ENCODE peak calls at places on chromosomes 4 and X, in six cellular contexts. One of them, this sample, is unnamed.

GRCh38 chr4:118968006-118968405 is 79.4 kb downstream of the SYNPO2 start:
- DNase-seq in K562: no peak
- DNase-seq in SK-N-SH: no peak
- DNase-seq in IMR-90: peak; percentile 87
- DNase-seq in GM12878: peak; percentile 67
- DNase-seq in HepG2: no peak
- DNase-seq in this sample: no peak

GRCh38 chrX:72620550-72621145 is 48.0 kb upstream of the HDAC8 start:
- DNase-seq in K562: peak; percentile 46
- DNase-seq in SK-N-SH: no peak
- DNase-seq in IMR-90: peak; percentile 89
- DNase-seq in GM12878: no peak
- DNase-seq in HepG2: peak; percentile 2
- DNase-seq in this sample: peak; percentile 94

GRCh38 chrX:2879670-2880069 is 49.5 kb downstream of the ARSD start:
- DNase-seq in K562: no peak
- DNase-seq in SK-N-SH: no peak
- DNase-seq in IMR-90: no peak
- DNase-seq in GM12878: no peak
- DNase-seq in HepG2: no peak
- DNase-seq in this sample: no peak

GRCh38 chrX:124504106-124504983 is 158.0 kb downstream of the SH2D1A start:
- DNase-seq in K562: no peak
- DNase-seq in SK-N-SH: no peak
- DNase-seq in IMR-90: no peak
- DNase-seq in GM12878: peak; percentile 36
- DNase-seq in HepG2: no peak
- DNase-seq in this sample: no peak

GRCh38 chr4:174591243-174592021 is 69.1 kb upstream of the HPGD start:
- DNase-seq in K562: no peak
- DNase-seq in SK-N-SH: no peak
- DNase-seq in IMR-90: no peak
- DNase-seq in GM12878: no peak
- DNase-seq in HepG2: no peak
- DNase-seq in this sample: no peak

GRCh38 chrX:9851890-9852289 is 65.7 kb downstream of the SHROOM2 start:
- DNase-seq in K562: no peak
- DNase-seq in SK-N-SH: no peak
- DNase-seq in IMR-90: no peak
- DNase-seq in GM12878: no peak
- DNase-seq in HepG2: no peak
- DNase-seq in this sample: no peak

GRCh38 chrX:20059467-20060128 is 57.1 kb downstream of the MAP7D2 start:
- DNase-seq in K562: no peak
- DNase-seq in SK-N-SH: no peak
- DNase-seq in IMR-90: no peak
- DNase-seq in GM12878: no peak
- DNase-seq in HepG2: no peak
- DNase-seq in this sample: no peak

GRCh38 chrX:46203115-46203514 is 342.1 kb downstream of the ZNF674 start:
- DNase-seq in K562: no peak
- DNase-seq in SK-N-SH: no peak
- DNase-seq in IMR-90: no peak
- DNase-seq in GM12878: no peak
- DNase-seq in HepG2: no peak
- DNase-seq in this sample: no peak

GRCh38 chr4:127370495-127371069 is 262.2 kb upstream of the INTU start:
- DNase-seq in K562: no peak
- DNase-seq in SK-N-SH: no peak
- DNase-seq in IMR-90: peak; percentile 1
- DNase-seq in GM12878: no peak
- DNase-seq in HepG2: no peak
- DNase-seq in this sample: no peak

GRCh38 chrX:72309297-72310071 is 3.8 kb upstream of the CITED1 start:
- DNase-seq in K562: no peak
- DNase-seq in SK-N-SH: no peak
- DNase-seq in IMR-90: no peak
- DNase-seq in GM12878: no peak
- DNase-seq in HepG2: no peak
- DNase-seq in this sample: no peak

GRCh38 chrX:8433296-8434094 is 31.1 kb upstream of the VCX3B start:
- DNase-seq in K562: no peak
- DNase-seq in SK-N-SH: no peak
- DNase-seq in IMR-90: no peak
- DNase-seq in GM12878: no peak
- DNase-seq in HepG2: no peak
- DNase-seq in this sample: no peak

GRCh38 chrX:50469206-50469605 is 1.4 kb downstream of the DGKK start:
- DNase-seq in K562: no peak
- DNase-seq in SK-N-SH: peak; percentile 41
- DNase-seq in IMR-90: no peak
- DNase-seq in GM12878: no peak
- DNase-seq in HepG2: no peak
- DNase-seq in this sample: no peak
- TF ChIP-seq SMC3 in K562: no peak
- TF ChIP-seq SMC3 in SK-N-SH: no peak
- TF ChIP-seq SMC3 in IMR-90: no peak
- TF ChIP-seq SMC3 in GM12878: no peak
- TF ChIP-seq SMC3 in HepG2: no peak
- TF ChIP-seq SMC3 in this sample: no peak

DNA sequence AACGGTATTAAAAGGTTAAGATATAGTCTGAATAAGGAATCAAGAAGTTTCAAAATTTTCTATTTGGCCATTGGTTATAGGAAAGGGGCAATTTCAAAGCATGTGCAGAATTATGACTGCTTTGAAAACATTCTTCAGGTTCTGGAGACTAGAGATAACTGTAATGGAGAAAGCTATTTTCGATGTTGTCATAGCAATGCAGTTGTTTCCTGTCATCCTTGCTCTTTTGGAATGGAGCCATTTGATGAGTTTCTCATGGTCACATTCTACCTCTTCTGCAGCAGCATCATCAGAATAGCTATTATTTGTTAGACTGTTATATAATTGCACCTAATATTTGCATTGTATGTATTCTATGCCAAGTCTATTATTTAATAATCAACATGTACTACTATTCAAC is 368.2 kb upstream of the NR3C2 start:
- DNase-seq in K562: no peak
- DNase-seq in SK-N-SH: no peak
- DNase-seq in IMR-90: no peak
- DNase-seq in GM12878: no peak
- DNase-seq in HepG2: no peak
- DNase-seq in this sample: no peak
- TF ChIP-seq SMC3 in K562: no peak
- TF ChIP-seq SMC3 in SK-N-SH: no peak
- TF ChIP-seq SMC3 in IMR-90: no peak
- TF ChIP-seq SMC3 in GM12878: no peak
- TF ChIP-seq SMC3 in HepG2: no peak
- TF ChIP-seq SMC3 in this sample: no peak

DNA sequence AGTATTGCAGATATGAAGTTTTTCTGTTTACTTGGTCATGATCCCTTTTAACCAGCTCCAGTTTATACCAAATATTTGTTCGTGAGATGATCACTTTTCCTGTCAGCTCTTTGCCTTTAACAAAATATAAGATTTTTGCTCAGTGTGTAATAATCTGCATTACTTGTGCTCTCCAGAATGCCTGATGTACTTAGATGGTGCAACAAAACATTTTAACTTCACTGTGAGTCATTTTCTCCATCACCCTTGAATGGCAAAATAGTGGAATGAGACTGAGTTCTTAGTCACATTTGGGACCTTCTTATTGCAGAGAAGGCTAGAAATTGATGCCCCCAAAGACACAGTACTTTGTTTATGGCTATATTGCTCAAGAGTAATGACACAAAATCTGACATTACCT is 252.0 kb downstream of the FRMPD4 start:
- DNase-seq in K562: no peak
- DNase-seq in SK-N-SH: no peak
- DNase-seq in IMR-90: peak; percentile 52
- DNase-seq in GM12878: no peak
- DNase-seq in HepG2: no peak
- DNase-seq in this sample: no peak
- TF ChIP-seq SMC3 in K562: no peak
- TF ChIP-seq SMC3 in SK-N-SH: no peak
- TF ChIP-seq SMC3 in IMR-90: no peak
- TF ChIP-seq SMC3 in GM12878: no peak
- TF ChIP-seq SMC3 in HepG2: no peak
- TF ChIP-seq SMC3 in this sample: no peak

GRCh38 chr4:81096566-81096965 is 66.1 kb downstream of the BMP3 start:
- DNase-seq in K562: no peak
- DNase-seq in SK-N-SH: no peak
- DNase-seq in IMR-90: no peak
- DNase-seq in GM12878: no peak
- DNase-seq in HepG2: no peak
- DNase-seq in this sample: no peak
- TF ChIP-seq SMC3 in K562: no peak
- TF ChIP-seq SMC3 in SK-N-SH: no peak
- TF ChIP-seq SMC3 in IMR-90: no peak
- TF ChIP-seq SMC3 in GM12878: no peak
- TF ChIP-seq SMC3 in HepG2: no peak
- TF ChIP-seq SMC3 in this sample: no peak

GRCh38 chr4:128525939-128526630 is 238.5 kb upstream of the PGRMC2 start:
- DNase-seq in K562: no peak
- DNase-seq in SK-N-SH: no peak
- DNase-seq in IMR-90: peak; percentile 78
- DNase-seq in GM12878: no peak
- DNase-seq in HepG2: no peak
- DNase-seq in this sample: no peak

GRCh38 chr4:128527356-128527755 is 239.7 kb upstream of the PGRMC2 start:
- DNase-seq in K562: no peak
- DNase-seq in SK-N-SH: no peak
- DNase-seq in IMR-90: no peak
- DNase-seq in GM12878: no peak
- DNase-seq in HepG2: no peak
- DNase-seq in this sample: no peak

GRCh38 chr4:128525387-128525786 is 237.8 kb upstream of the PGRMC2 start:
- DNase-seq in K562: peak; percentile 23
- DNase-seq in SK-N-SH: no peak
- DNase-seq in IMR-90: peak; percentile 49
- DNase-seq in GM12878: no peak
- DNase-seq in HepG2: no peak
- DNase-seq in this sample: no peak

GRCh38 chr4:128528177-128528576 is 240.6 kb upstream of the PGRMC2 start:
- DNase-seq in K562: no peak
- DNase-seq in SK-N-SH: no peak
- DNase-seq in IMR-90: no peak
- DNase-seq in GM12878: no peak
- DNase-seq in HepG2: no peak
- DNase-seq in this sample: no peak

DNA sequence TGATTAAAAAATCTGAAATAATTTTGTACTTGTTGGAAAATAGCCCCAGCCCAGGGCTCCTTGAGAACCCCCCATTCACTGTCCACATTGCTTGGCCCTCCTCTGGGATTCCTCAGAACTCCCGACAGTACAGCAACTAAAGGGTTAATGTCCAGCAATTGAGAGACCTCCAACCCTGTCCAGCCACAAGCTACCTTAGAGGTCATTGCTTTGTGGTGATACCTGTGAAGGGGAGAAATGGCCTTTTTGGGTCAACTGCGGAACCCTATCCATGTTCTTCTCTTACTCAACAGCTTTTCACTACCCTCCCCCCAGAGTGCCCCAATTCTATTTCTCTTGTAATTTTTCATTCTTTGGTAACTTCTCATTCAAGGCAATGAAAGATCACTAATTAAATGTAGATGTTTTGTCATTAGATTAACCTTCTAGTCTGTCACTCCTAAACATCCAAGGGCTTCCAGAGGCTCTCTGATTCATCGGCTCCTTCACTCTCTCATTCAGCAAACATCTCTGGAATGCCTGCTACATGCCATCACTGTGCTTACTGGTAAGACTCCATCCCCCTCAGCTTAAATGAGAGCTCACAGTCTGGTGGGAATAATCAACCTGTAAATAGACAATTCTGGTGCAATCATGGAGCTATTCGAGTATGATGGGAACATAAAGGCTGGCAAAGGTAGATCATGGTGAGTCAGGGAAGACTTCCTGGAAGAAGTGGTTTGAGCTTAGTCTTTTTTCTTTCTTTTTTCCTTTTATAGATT is 241.4 kb upstream of the PGRMC2 start:
- DNase-seq in K562: no peak
- DNase-seq in SK-N-SH: no peak
- DNase-seq in IMR-90: peak; percentile 99
- DNase-seq in GM12878: no peak
- DNase-seq in HepG2: peak; percentile 58
- DNase-seq in this sample: peak; percentile 78
- TF ChIP-seq SMC3 in K562: no peak
- TF ChIP-seq SMC3 in SK-N-SH: no peak
- TF ChIP-seq SMC3 in IMR-90: no peak
- TF ChIP-seq SMC3 in GM12878: no peak
- TF ChIP-seq SMC3 in HepG2: no peak
- TF ChIP-seq SMC3 in this sample: peak; percentile 44

DNA sequence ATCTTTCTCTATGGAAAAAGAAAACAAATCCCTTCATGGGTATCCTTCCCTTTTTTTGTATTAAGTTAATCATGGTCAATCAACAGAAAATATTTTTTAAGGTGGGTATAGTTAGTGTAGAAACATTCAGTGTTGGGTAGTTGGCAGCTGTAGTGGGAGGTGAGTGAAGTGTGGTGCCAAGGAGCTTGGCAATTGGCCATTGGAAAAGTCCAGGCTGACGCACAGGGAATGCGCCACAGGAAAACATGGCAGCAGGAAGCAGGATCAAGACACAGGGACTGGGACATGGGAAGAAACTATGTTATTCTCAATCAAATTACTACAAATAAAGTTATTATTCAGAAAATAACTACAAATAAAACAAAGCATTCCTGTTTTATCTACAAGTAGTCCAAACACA is 20.0 kb downstream of the PALLD start:
- DNase-seq in K562: no peak
- DNase-seq in SK-N-SH: no peak
- DNase-seq in IMR-90: no peak
- DNase-seq in GM12878: no peak
- DNase-seq in HepG2: no peak
- DNase-seq in this sample: no peak
- TF ChIP-seq SMC3 in K562: no peak
- TF ChIP-seq SMC3 in SK-N-SH: no peak
- TF ChIP-seq SMC3 in IMR-90: no peak
- TF ChIP-seq SMC3 in GM12878: no peak
- TF ChIP-seq SMC3 in HepG2: no peak
- TF ChIP-seq SMC3 in this sample: no peak

GRCh38 chr4:53055274-53055673 is 193.2 kb downstream of the RASL11B start:
- DNase-seq in K562: no peak
- DNase-seq in SK-N-SH: peak; percentile 14
- DNase-seq in IMR-90: peak; percentile 84
- DNase-seq in GM12878: no peak
- DNase-seq in HepG2: no peak
- DNase-seq in this sample: no peak

GRCh38 chr4:53044651-53044960 is 182.5 kb downstream of the RASL11B start:
- DNase-seq in K562: no peak
- DNase-seq in SK-N-SH: no peak
- DNase-seq in IMR-90: no peak
- DNase-seq in GM12878: no peak
- DNase-seq in HepG2: no peak
- DNase-seq in this sample: no peak

GRCh38 chr4:53049528-53049927 is 187.4 kb downstream of the RASL11B start:
- DNase-seq in K562: no peak
- DNase-seq in SK-N-SH: peak; percentile 34
- DNase-seq in IMR-90: no peak
- DNase-seq in GM12878: no peak
- DNase-seq in HepG2: no peak
- DNase-seq in this sample: no peak

GRCh38 chr4:53055716-53056413 is 193.7 kb downstream of the RASL11B start:
- DNase-seq in K562: no peak
- DNase-seq in SK-N-SH: no peak
- DNase-seq in IMR-90: no peak
- DNase-seq in GM12878: no peak
- DNase-seq in HepG2: peak; percentile 88
- DNase-seq in this sample: no peak

GRCh38 chr4:53050361-53050774 is 188.3 kb downstream of the RASL11B start:
- DNase-seq in K562: no peak
- DNase-seq in SK-N-SH: peak; percentile 50
- DNase-seq in IMR-90: no peak
- DNase-seq in GM12878: no peak
- DNase-seq in HepG2: no peak
- DNase-seq in this sample: no peak
- TF ChIP-seq SMC3 in K562: no peak
- TF ChIP-seq SMC3 in SK-N-SH: peak; percentile 17
- TF ChIP-seq SMC3 in IMR-90: no peak
- TF ChIP-seq SMC3 in GM12878: no peak
- TF ChIP-seq SMC3 in HepG2: no peak
- TF ChIP-seq SMC3 in this sample: no peak